ENCODE peak calls at places on chromosomes 7 and 10, in nine cellular contexts. A, Y, C, K, E, G, O, F and M are unnamed samples.

GRCh38 chr10:70551971-70552422 is 50.5 kb downstream of the PRF1 start:
- DNase-seq in A (no peak), Y (no peak), C (peak), K (no peak), E (no peak), G (no peak), O (no peak), F (no peak), M (peak)

GRCh38 chr7:8389898-8390642 is 43.3 kb upstream of the NXPH1 start:
- DNase-seq in A (peak), Y (peak), C (peak), K (no peak), E (no peak), G (no peak), O (peak), F (peak), M (no peak)

GRCh38 chr7:143901360-143901709 is 641 bp downstream of the TCAF1 start:
- DNase-seq in A (no peak), Y (no peak), C (peak), K (no peak), E (no peak), G (no peak), O (no peak), F (no peak), M (peak)

GRCh38 chr10:124632064-124632531 is 112.1 kb downstream of the FAM53B start:
- DNase-seq in A (peak), Y (peak), C (no peak), K (no peak), E (peak), G (no peak), O (no peak), F (no peak), M (no peak)

GRCh38 chr7:93146465-93147127 is 1.6 kb downstream of the SAMD9L start:
- DNase-seq in A (no peak), Y (no peak), C (no peak), K (no peak), E (no peak), G (no peak), O (no peak), F (no peak), M (no peak)

GRCh38 chr10:122147731-122148130 is 123.4 kb upstream of the BTBD16 start:
- DNase-seq in A (no peak), Y (no peak), C (no peak), K (no peak), E (no peak), G (no peak), O (no peak), F (no peak), M (no peak)

GRCh38 chr10:43252166-43252784 is 14.6 kb downstream of the RASGEF1A start:
- DNase-seq in A (peak), Y (no peak), C (peak), K (no peak), E (no peak), G (no peak), O (no peak), F (no peak), M (no peak)

GRCh38 chr7:6159097-6159483 is 113.3 kb downstream of the CYTH3 start:
- DNase-seq in A (no peak), Y (no peak), C (no peak), K (no peak), E (no peak), G (no peak), O (no peak), F (no peak), M (no peak)

GRCh38 chr7:13742126-13742525 is 247.3 kb downstream of the ETV1 start:
- DNase-seq in A (no peak), Y (no peak), C (no peak), K (no peak), E (no peak), G (no peak), O (no peak), F (no peak), M (peak)

GRCh38 chr10:69472142-69472541 is 20.9 kb downstream of the TSPAN15 start:
- DNase-seq in A (no peak), Y (no peak), C (no peak), K (no peak), E (no peak), G (no peak), O (no peak), F (no peak), M (no peak)

GRCh38 chr10:52772623-52773022 is at the start of gene MBL2:
- DNase-seq in A (no peak), Y (no peak), C (no peak), K (no peak), E (no peak), G (no peak), O (no peak), F (no peak), M (no peak)

GRCh38 chr7:146961617-146962016 is 845.0 kb downstream of the CNTNAP2 start:
- DNase-seq in A (no peak), Y (no peak), C (no peak), K (no peak), E (no peak), G (no peak), O (no peak), F (no peak), M (no peak)

GRCh38 chr7:96449094-96449493 is 127.2 kb upstream of the SLC25A13 start:
- DNase-seq in A (peak), Y (no peak), C (no peak), K (no peak), E (no peak), G (no peak), O (no peak), F (no peak), M (no peak)

GRCh38 chr10:105834261-105835059 is 1193.4 kb downstream of the SORCS3 start:
- DNase-seq in A (no peak), Y (no peak), C (no peak), K (no peak), E (no peak), G (no peak), O (no peak), F (no peak), M (no peak)

GRCh38 chr10:33273295-33274002 is 61.0 kb downstream of the NRP1 start:
- DNase-seq in A (peak), Y (peak), C (peak), K (no peak), E (no peak), G (no peak), O (peak), F (peak), M (peak)